ENCODE peak calls at places on chromosomes 3 and 15, in four cellular contexts. N, I, F and D are unnamed samples.
A peak's percentile ranks its signal among the peaks of the same experiment; 100 is the strongest.

GRCh38 chr15:56732135-56732880 is 1.0 kb downstream of the ZNF280D start:
- DNase-seq in N (peak; percentile 35), I (peak; percentile 79), F (no peak), D (no peak)

GRCh38 chr3:122679467-122680291 is 960 bp upstream of the PARP14 start:
- DNase-seq in N (peak; percentile 19), I (peak; percentile 25), F (peak; percentile 36), D (peak; percentile 7)

GRCh38 chr3:150248116-150248864 is 159.8 kb upstream of the TSC22D2 start:
- DNase-seq in N (peak; percentile 17), I (peak; percentile 92), F (no peak), D (no peak)

GRCh38 chr15:82641129-82641798 is 5.9 kb downstream of the CPEB1 start:
- DNase-seq in N (no peak), I (no peak), F (no peak), D (no peak)

GRCh38 chr3:184353546-184353941 is 7.9 kb downstream of the CLCN2 start:
- DNase-seq in N (no peak), I (no peak), F (no peak), D (no peak)

GRCh38 chr3:44076221-44076829 is 165.4 kb upstream of the TOPAZ1 start:
- DNase-seq in N (no peak), I (no peak), F (no peak), D (no peak)

GRCh38 chr3:8561365-8561764 is 59.7 kb downstream of the LMCD1 start:
- DNase-seq in N (no peak), I (peak; percentile 95), F (no peak), D (no peak)

GRCh38 chr15:78739996-78740903 is 71.0 kb downstream of the ADAMTS7 start:
- DNase-seq in N (peak; percentile 62), I (peak; percentile 38), F (peak; percentile 78), D (peak; percentile 91)

GRCh38 chr3:104396974-104397669 is 969.6 kb upstream of the ALCAM start:
- DNase-seq in N (no peak), I (peak; percentile 1), F (no peak), D (no peak)

GRCh38 chr3:17588422-17588821 is 154.0 kb downstream of the TBC1D5 start:
- DNase-seq in N (no peak), I (no peak), F (no peak), D (no peak)

GRCh38 chr3:184737063-184737462 is 25.2 kb upstream of the MAGEF1 start:
- DNase-seq in N (no peak), I (no peak), F (peak; percentile 5), D (no peak)

GRCh38 chr3:15361494-15362214 is 29.3 kb upstream of the SH3BP5 start:
- DNase-seq in N (no peak), I (peak; percentile 17), F (no peak), D (no peak)

GRCh38 chr3:107431048-107431297 is 53.7 kb downstream of the CCDC54 start:
- DNase-seq in N (no peak), I (no peak), F (no peak), D (no peak)

GRCh38 chr3:179666436-179667035 is 13.7 kb downstream of the USP13 start:
- DNase-seq in N (no peak), I (peak; percentile 42), F (peak; percentile 38), D (no peak)

GRCh38 chr3:127678611-127679533 is 6.1 kb downstream of the ABTB1 start:
- DNase-seq in N (no peak), I (no peak), F (peak; percentile 23), D (no peak)

GRCh38 chr3:65946438-65946837 is 92.3 kb downstream of the MAGI1 start:
- DNase-seq in N (no peak), I (peak; percentile 49), F (no peak), D (peak; percentile 50)

GRCh38 chr3:43748179-43748578 is 57.4 kb downstream of the ABHD5 start:
- DNase-seq in N (no peak), I (no peak), F (no peak), D (no peak)

GRCh38 chr3:142801746-142802145 is 77.9 kb downstream of the TRPC1 start:
- DNase-seq in N (no peak), I (no peak), F (no peak), D (no peak)

GRCh38 chr15:39855400-39855799 is 64.7 kb downstream of the GPR176 start:
- DNase-seq in N (no peak), I (peak; percentile 50), F (no peak), D (no peak)

GRCh38 chr3:89360155-89360554 is 252.7 kb downstream of the EPHA3 start:
- DNase-seq in N (no peak), I (peak; percentile 36), F (no peak), D (no peak)

GRCh38 chr3:141795719-141796435 is 32.7 kb downstream of the GRK7 start:
- DNase-seq in N (no peak), I (peak; percentile 55), F (no peak), D (no peak)

GRCh38 chr15:51809457-51809856 is 20.0 kb upstream of the TMOD3 start:
- DNase-seq in N (no peak), I (no peak), F (no peak), D (no peak)

GRCh38 chr15:36362508-36362907 is 216.9 kb upstream of the CDIN1 start:
- DNase-seq in N (no peak), I (peak; percentile 86), F (no peak), D (no peak)

GRCh38 chr3:111956995-111957736 is 21.7 kb upstream of the ABHD10 start:
- DNase-seq in N (no peak), I (peak; percentile 30), F (no peak), D (no peak)

GRCh38 chr3:180295811-180296210 is 259.1 kb upstream of the PEX5L start:
- DNase-seq in N (no peak), I (no peak), F (no peak), D (peak; percentile 83)

GRCh38 chr3:109346770-109347295 is 9.5 kb upstream of the DPPA4 start:
- DNase-seq in N (no peak), I (peak; percentile 15), F (no peak), D (no peak)

GRCh38 chr3:19632099-19633074 is 301.6 kb downstream of the EFHB start:
- DNase-seq in N (no peak), I (no peak), F (no peak), D (no peak)

GRCh38 chr3:50405249-50405648 is 45.9 kb upstream of the TMEM115 start:
- DNase-seq in N (peak; percentile 51), I (peak; percentile 29), F (no peak), D (peak; percentile 28)

GRCh38 chr3:71310595-71311319 is 272.8 kb downstream of the FOXP1 start:
- DNase-seq in N (no peak), I (peak; percentile 70), F (no peak), D (no peak)

GRCh38 chr3:184531580-184532290 is 29.9 kb upstream of the EPHB3 start:
- DNase-seq in N (no peak), I (peak; percentile 22), F (no peak), D (no peak)

GRCh38 chr15:77168616-77169015 is 97.7 kb upstream of the TSPAN3 start:
- DNase-seq in N (no peak), I (peak; percentile 54), F (no peak), D (no peak)

GRCh38 chr15:66071621-66072295 is 181.8 kb downstream of the MEGF11 start:
- DNase-seq in N (no peak), I (no peak), F (no peak), D (no peak)

GRCh38 chr15:66070220-66070934 is 183.2 kb downstream of the MEGF11 start:
- DNase-seq in N (no peak), I (no peak), F (no peak), D (peak; percentile 60)

GRCh38 chr15:66069751-66070150 is 183.8 kb downstream of the MEGF11 start:
- DNase-seq in N (no peak), I (no peak), F (no peak), D (peak; percentile 33)

GRCh38 chr15:66071160-66071559 is 182.4 kb downstream of the MEGF11 start:
- DNase-seq in N (no peak), I (no peak), F (peak; percentile 60), D (no peak)

DNA sequence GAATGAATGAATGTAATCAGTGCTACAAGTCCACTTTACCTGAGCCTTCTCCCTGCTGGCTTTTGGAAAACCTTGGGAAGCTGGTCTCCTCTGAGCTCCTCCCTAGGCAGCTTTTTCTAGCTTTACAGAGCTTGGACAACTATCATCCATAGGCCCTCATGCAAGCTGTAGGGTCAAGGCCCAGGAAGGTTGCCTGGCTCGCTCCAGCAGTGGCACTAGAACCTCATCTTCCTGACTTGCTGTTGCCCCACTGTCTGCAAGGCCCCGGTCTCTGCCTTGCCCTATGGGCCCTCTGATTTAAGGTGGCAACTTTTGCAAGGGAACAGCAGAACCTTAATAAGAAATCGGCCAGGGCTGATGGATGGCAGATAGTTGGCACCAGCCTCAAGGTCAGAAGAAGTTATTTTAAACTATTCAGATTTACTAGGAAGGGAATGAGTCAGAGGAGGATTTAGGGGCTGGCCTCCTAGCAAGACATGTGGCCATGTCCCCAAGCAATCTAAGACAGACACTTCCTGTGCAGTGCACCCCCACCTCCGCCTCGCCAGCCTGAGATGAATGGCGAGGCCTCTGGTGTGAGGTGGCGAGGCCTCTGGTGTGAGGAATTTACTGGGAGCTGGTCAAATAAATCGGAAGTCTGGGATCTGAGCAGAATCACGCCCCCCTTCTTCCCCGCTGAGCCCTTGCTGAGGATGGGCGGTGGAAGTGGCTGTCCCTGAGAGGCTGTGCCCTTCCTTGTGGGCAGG is 180.8 kb downstream of the MEGF11 start:
- DNase-seq in N (no peak), I (peak; percentile 43), F (no peak), D (no peak)
- TF ChIP-seq CTCF in N (no peak), I (no peak), F (no peak), D (no peak)

GRCh38 chr3:105555206-105555605 is 188.5 kb downstream of the ALCAM start:
- DNase-seq in N (no peak), I (no peak), F (no peak), D (no peak)

DNA sequence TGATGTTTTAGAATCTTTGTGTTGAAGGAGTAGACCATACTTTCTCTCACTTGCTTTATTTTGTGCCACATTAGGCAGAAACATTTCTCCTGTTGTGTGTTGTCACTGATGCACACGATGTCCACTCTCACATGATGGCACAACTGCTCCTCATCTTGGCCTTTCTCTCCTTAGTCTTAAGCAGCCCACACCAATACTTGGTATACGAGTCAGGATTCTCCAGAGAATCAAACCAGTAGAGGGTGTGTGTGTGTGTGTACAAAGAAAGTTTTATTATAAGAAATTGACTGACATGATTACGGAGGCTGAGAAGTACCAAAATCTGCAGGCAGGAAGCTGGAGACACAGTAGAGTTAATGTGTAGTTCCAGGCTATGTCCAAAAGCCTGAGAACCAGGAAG is 187.1 kb downstream of the ALCAM start:
- DNase-seq in N (no peak), I (no peak), F (no peak), D (no peak)
- TF ChIP-seq CTCF in N (no peak), I (no peak), F (no peak), D (no peak)

DNA sequence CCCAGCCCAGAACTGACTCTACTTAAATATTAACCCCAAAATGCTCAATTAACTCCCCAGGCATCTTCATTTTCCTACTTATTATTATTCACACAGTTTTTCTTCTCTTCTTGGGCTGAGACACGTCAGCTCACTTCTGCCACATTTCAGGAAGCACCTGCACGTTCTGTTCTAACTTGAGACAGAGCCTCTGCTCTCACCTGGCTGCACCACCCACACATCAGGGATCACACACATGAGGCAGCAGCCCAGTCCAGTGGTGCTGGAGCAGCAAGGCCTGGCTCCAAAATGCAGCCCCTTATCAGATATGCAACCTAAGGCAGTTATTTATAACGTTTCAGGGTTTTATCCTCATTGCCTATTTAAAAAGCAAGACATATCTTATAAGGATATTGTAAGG is 127.5 kb downstream of the OSBPL10 start:
- DNase-seq in N (peak; percentile 85), I (no peak), F (no peak), D (no peak)
- TF ChIP-seq CTCF in N (no peak), I (no peak), F (no peak), D (no peak)

DNA sequence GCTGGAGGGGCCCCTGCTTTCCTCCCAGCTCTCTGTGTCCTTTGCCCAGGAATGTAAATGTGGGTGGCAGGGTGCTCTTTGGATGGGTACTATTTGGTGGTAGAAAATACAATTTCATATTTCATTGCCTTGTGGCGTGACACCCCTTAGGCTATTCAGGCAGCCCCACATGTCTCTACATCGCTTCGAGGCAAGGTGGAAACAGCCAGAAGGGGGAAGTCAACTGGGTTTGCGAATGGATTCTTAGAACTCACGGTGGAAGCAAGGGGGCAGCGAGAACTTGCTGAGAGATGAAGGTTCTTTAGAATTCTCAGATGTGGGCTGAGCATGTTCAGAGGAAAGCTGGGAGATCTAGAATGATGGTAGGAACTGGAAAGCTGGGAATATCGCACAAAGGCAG is 25.3 kb downstream of the PLA2G4D start:
- DNase-seq in N (no peak), I (no peak), F (no peak), D (no peak)
- TF ChIP-seq CTCF in N (no peak), I (no peak), F (no peak), D (no peak)